ENCODE peak calls at places on chromosomes 4 and X, in six cellular contexts. S is CD4-positive, alpha-beta T cell; R is lower lobe of right lung; B is cardiac muscle cell; G is HCT116; Q is neural progenitor cell. Z is an unnamed sample.

GRCh38 chr4:38062088-38062893 is 102.1 kb downstream of the PTTG2 start:
- DNase-seq in Q (peak; percentile 84), G (peak; percentile 53), R (peak; percentile 73), B (peak; percentile 78), S (peak; percentile 44), Z (peak; percentile 89)

GRCh38 chrX:3807906-3808305 is 94.5 kb upstream of the PRKX start:
- DNase-seq in G (no peak), R (no peak), B (no peak), Q (no peak), S (no peak), Z (no peak)

GRCh38 chr4:2689825-2690700 is 66.1 kb downstream of the TNIP2 start:
- DNase-seq in B (no peak), Q (no peak), R (no peak), S (no peak), G (no peak), Z (no peak)

GRCh38 chrX:24728530-24728929 is 34.8 kb downstream of the POLA1 start:
- DNase-seq in G (no peak), Q (no peak), B (no peak), S (no peak), R (no peak), Z (no peak)

GRCh38 chr4:80385397-80386280 is 50.1 kb downstream of the CFAP299 start:
- DNase-seq in Q (no peak), G (no peak), B (no peak), S (no peak), R (peak; percentile 40), Z (no peak)

GRCh38 chrX:41009816-41010187 is 75.4 kb upstream of the USP9X start:
- DNase-seq in Q (no peak), B (no peak), R (no peak), S (no peak), G (no peak), Z (no peak)

GRCh38 chr4:38082424-38083374 is 122.5 kb downstream of the PTTG2 start:
- DNase-seq in G (no peak), Q (no peak), B (no peak), S (no peak), R (no peak), Z (no peak)

GRCh38 chrX:149504226-149504914 is 736 bp downstream of the IDS start:
- DNase-seq in G (no peak), B (no peak), S (peak; percentile 49), Q (peak; percentile 27), R (peak; percentile 50), Z (no peak)

GRCh38 chr4:43782391-43782790 is 666.2 kb downstream of the KCTD8 start:
- DNase-seq in Q (no peak), S (no peak), G (no peak), B (no peak), R (no peak), Z (no peak)

GRCh38 chrX:106726485-106727437 is at the start of gene RNF128:
- DNase-seq in Q (peak; percentile 83), G (peak; percentile 70), B (peak; percentile 71), R (peak; percentile 68), S (no peak), Z (no peak)

GRCh38 chr4:183636488-183636887 is 22.5 kb downstream of the RWDD4 start:
- DNase-seq in Q (no peak), B (no peak), S (no peak), G (no peak), R (no peak), Z (no peak)

GRCh38 chrX:121902463-121902862 is 855.1 kb downstream of the GLUD2 start:
- DNase-seq in G (no peak), S (no peak), Q (no peak), R (no peak), B (no peak), Z (no peak)

GRCh38 chrX:9614016-9614415 is 149.2 kb downstream of the TBL1X start:
- DNase-seq in Q (no peak), G (no peak), B (no peak), S (no peak), R (no peak), Z (no peak)

GRCh38 chrX:119708936-119709335 is 16.0 kb upstream of the SEPTIN6 start:
- DNase-seq in Q (no peak), R (no peak), S (no peak), G (no peak), B (no peak), Z (no peak)

GRCh38 chrX:119709630-119710029 is 16.7 kb upstream of the SEPTIN6 start:
- DNase-seq in Q (no peak), G (no peak), B (no peak), R (no peak), S (no peak), Z (no peak)

DNA sequence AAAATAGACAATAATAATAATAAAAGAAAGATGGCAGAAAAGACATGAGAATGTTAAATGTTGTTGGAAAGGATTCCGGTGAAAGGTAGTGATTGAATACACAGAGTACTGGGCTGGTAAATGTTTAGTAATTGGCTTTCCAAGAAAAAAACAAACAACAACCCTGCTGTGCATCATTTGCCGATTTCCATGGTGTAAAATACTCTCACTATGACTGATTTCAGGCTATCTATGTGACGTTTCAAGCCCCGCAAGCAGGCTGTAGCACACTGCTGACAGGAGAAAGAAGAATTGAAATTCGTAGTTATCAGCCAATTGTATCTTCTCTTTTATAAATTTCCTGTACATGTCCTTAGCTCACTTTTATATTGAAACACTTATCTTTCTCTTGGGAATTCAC is 13.6 kb upstream of the SEPTIN6 start:
- DNase-seq in S (no peak), B (no peak), G (no peak), R (no peak), Q (no peak), Z (no peak)
- H3K27ac ChIP-seq in S (no peak overlapping the region), B (no peak overlapping the region), G (no peak overlapping the region), R (no peak overlapping the region), Q (no peak overlapping the region), Z (no peak overlapping the region)

DNA sequence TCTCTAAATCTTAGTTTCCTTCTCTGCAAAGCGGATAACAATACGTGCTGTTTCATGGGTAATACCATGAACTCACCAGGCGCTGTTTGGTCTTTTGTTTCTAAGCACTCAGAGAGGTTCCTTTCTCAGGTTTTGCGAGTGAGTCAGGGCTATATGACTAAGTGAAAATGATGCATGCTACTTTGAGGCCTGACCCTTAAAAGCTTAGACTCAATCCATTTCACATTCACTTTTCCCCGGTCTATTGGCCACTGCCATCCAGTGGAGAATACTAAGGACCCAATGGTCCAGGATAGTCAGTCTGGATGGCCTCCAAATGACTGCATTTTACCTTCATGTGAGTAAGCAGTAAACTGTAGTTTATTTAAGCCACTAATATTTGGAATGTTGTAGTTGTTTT is 400.8 kb upstream of the SLIT2 start:
- DNase-seq in B (no peak), G (peak; percentile 31), Q (no peak), S (no peak), R (no peak), Z (no peak)
- TF ChIP-seq CTCF in B (no peak), G (peak; percentile 24), Q (no peak), S (no peak), R (no peak), Z (no peak)

DNA sequence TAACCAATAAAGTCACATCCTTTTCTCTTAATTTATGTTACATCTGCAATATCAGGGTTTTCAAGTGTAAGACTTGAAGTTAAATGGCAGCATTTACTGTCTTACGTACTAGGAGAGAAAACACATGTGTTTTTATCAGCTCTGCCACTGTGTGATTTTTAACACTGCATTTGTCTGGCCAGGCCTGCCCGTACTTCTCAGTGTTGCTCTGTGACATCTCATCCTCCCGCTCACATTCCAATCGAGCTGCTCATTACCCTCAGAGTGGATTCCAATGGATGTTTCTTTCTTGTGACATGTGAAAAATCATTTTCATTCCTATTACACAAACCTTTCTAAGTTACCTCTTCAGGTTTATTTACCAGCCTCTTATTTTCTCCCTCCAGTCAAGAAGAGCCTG is 420.4 kb downstream of the FAT4 start:
- DNase-seq in S (no peak), B (peak; percentile 76), G (no peak), Q (peak; percentile 54), R (no peak), Z (no peak)
- H3K27ac ChIP-seq in S (no peak overlapping the region), B (peak overlapping the region; percentile 55), G (no peak overlapping the region), Q (no peak overlapping the region), R (no peak overlapping the region), Z (no peak overlapping the region)

GRCh38 chr4:15653430-15653829 is 1.7 kb downstream of the FBXL5 start:
- DNase-seq in B (no peak), R (no peak), Q (no peak), G (no peak), S (no peak), Z (no peak)

GRCh38 chr4:15654556-15655222 is 468 bp downstream of the FBXL5 start:
- DNase-seq in B (peak; percentile 68), S (peak; percentile 19), Q (peak; percentile 86), G (no peak), R (peak; percentile 67), Z (no peak)

GRCh38 chr4:15652191-15652590 is 3.0 kb downstream of the FBXL5 start:
- DNase-seq in G (no peak), R (no peak), S (no peak), B (no peak), Q (no peak), Z (no peak)

GRCh38 chr4:15655223-15656037 is at the start of gene FBXL5:
- DNase-seq in G (no peak), B (peak; percentile 92), R (peak; percentile 86), Q (peak; percentile 96), S (peak; percentile 79), Z (peak; percentile 68)

GRCh38 chr4:15653864-15654391 is 1.2 kb downstream of the FBXL5 start:
- DNase-seq in B (peak; percentile 42), Q (peak; percentile 16), G (no peak), S (no peak), R (no peak), Z (no peak)
- TF ChIP-seq CTCF in B (no peak), Q (no peak), G (no peak), S (no peak), R (no peak), Z (no peak)

GRCh38 chr4:151287409-151287808 is 10.4 kb downstream of the PRSS48 start:
- DNase-seq in Q (no peak), R (no peak), G (no peak), B (no peak), S (no peak), Z (no peak)

GRCh38 chr4:151284534-151285245 is 7.7 kb downstream of the PRSS48 start:
- DNase-seq in Q (peak; percentile 37), S (no peak), R (no peak), B (no peak), G (no peak), Z (no peak)
- H3K27ac ChIP-seq in Q (peak overlapping the region; percentile 51), S (no peak overlapping the region), R (no peak overlapping the region), B (no peak overlapping the region), G (no peak overlapping the region), Z (no peak overlapping the region)

DNA sequence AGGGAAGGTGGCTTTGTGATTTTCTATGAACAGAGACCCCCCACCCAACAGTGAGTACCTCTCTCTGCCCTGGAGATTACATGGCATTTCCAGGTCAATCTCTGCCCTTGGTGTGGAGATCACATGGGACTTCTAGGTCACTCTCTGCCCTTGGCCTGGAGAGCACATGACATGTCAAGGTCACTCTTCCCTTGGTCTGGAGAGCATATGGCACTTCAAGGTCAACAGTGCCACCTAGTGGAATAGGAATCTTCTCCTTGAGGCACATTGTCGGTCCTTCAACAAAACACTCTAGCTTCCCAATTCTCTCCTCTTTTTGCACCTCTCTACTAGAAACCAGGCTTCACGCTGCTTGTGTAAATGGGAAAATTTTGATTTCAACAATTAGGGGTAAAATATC is 66.2 kb upstream of the TACR3 start:
- DNase-seq in Q (peak; percentile 74), R (no peak), G (peak; percentile 56), S (no peak), B (peak; percentile 48), Z (no peak)
- TF ChIP-seq CTCF in Q (peak; percentile 80), R (peak; percentile 23), G (peak; percentile 74), S (no peak), B (peak; percentile 29), Z (no peak)